ENCODE peak calls at places on chromosome 9, in eight cellular contexts. One of them, this sample, is unnamed.

GRCh38 chr9:22682536-22683392 is 236.1 kb downstream of the DMRTA1 start:
- DNase-seq in adrenal gland: no peak
- DNase-seq in cardiac muscle cell: no peak
- DNase-seq in transverse colon: no peak
- DNase-seq in brain microvascular endothelial cell: no peak
- DNase-seq in keratinocyte: no peak
- DNase-seq in suprapubic skin: no peak
- DNase-seq in A673: no peak
- DNase-seq in this sample: no peak

GRCh38 chr9:37902804-37903580 is 935 bp downstream of the SLC25A51 start:
- DNase-seq in transverse colon: no peak
- DNase-seq in suprapubic skin: peak; percentile 7
- DNase-seq in adrenal gland: no peak
- DNase-seq in brain microvascular endothelial cell: peak; percentile 50
- DNase-seq in cardiac muscle cell: no peak
- DNase-seq in A673: peak; percentile 15
- DNase-seq in keratinocyte: no peak
- DNase-seq in this sample: no peak

GRCh38 chr9:79287881-79288280 is 283.9 kb upstream of the TLE4 start:
- DNase-seq in brain microvascular endothelial cell: no peak
- DNase-seq in transverse colon: no peak
- DNase-seq in A673: no peak
- DNase-seq in keratinocyte: no peak
- DNase-seq in adrenal gland: no peak
- DNase-seq in suprapubic skin: no peak
- DNase-seq in cardiac muscle cell: no peak
- DNase-seq in this sample: no peak

GRCh38 chr9:16158063-16158462 is 605.2 kb downstream of the CCDC171 start:
- DNase-seq in suprapubic skin: no peak
- DNase-seq in transverse colon: no peak
- DNase-seq in cardiac muscle cell: no peak
- DNase-seq in A673: no peak
- DNase-seq in adrenal gland: no peak
- DNase-seq in keratinocyte: no peak
- DNase-seq in brain microvascular endothelial cell: no peak
- DNase-seq in this sample: no peak

GRCh38 chr9:38687389-38687842 is 32.5 kb downstream of the FAM240B start:
- DNase-seq in transverse colon: peak; percentile 82
- DNase-seq in A673: no peak
- DNase-seq in suprapubic skin: no peak
- DNase-seq in adrenal gland: peak; percentile 50
- DNase-seq in brain microvascular endothelial cell: no peak
- DNase-seq in keratinocyte: peak; percentile 19
- DNase-seq in cardiac muscle cell: no peak
- DNase-seq in this sample: peak; percentile 21

GRCh38 chr9:129624168-129624759 is 1.7 kb upstream of the NTMT1 start:
- DNase-seq in brain microvascular endothelial cell: peak; percentile 57
- DNase-seq in adrenal gland: peak; percentile 59
- DNase-seq in A673: peak; percentile 75
- DNase-seq in transverse colon: peak; percentile 66
- DNase-seq in keratinocyte: no peak
- DNase-seq in cardiac muscle cell: peak; percentile 76
- DNase-seq in suprapubic skin: no peak
- DNase-seq in this sample: no peak

GRCh38 chr9:6893350-6894131 is 135.8 kb downstream of the KDM4C start:
- DNase-seq in adrenal gland: no peak
- DNase-seq in A673: peak; percentile 26
- DNase-seq in cardiac muscle cell: no peak
- DNase-seq in keratinocyte: no peak
- DNase-seq in brain microvascular endothelial cell: no peak
- DNase-seq in suprapubic skin: no peak
- DNase-seq in transverse colon: no peak
- DNase-seq in this sample: no peak

GRCh38 chr9:79537838-79538237 is 33.9 kb upstream of the TLE4 start:
- DNase-seq in transverse colon: no peak
- DNase-seq in keratinocyte: no peak
- DNase-seq in brain microvascular endothelial cell: no peak
- DNase-seq in suprapubic skin: no peak
- DNase-seq in A673: no peak
- DNase-seq in adrenal gland: no peak
- DNase-seq in cardiac muscle cell: no peak
- DNase-seq in this sample: no peak

GRCh38 chr9:801399-802071 is 40.0 kb upstream of the DMRT1 start:
- DNase-seq in cardiac muscle cell: no peak
- DNase-seq in A673: peak; percentile 43
- DNase-seq in suprapubic skin: peak; percentile 16
- DNase-seq in adrenal gland: no peak
- DNase-seq in brain microvascular endothelial cell: peak; percentile 73
- DNase-seq in transverse colon: no peak
- DNase-seq in keratinocyte: peak; percentile 15
- DNase-seq in this sample: no peak

GRCh38 chr9:70079364-70080103 is 35.9 kb downstream of the MAMDC2 start:
- DNase-seq in cardiac muscle cell: no peak
- DNase-seq in brain microvascular endothelial cell: no peak
- DNase-seq in adrenal gland: no peak
- DNase-seq in keratinocyte: no peak
- DNase-seq in transverse colon: no peak
- DNase-seq in A673: no peak
- DNase-seq in suprapubic skin: no peak
- DNase-seq in this sample: peak; percentile 44

GRCh38 chr9:79574166-79574565 is 2.4 kb downstream of the TLE4 start:
- DNase-seq in adrenal gland: no peak
- DNase-seq in A673: no peak
- DNase-seq in transverse colon: no peak
- DNase-seq in keratinocyte: no peak
- DNase-seq in cardiac muscle cell: no peak
- DNase-seq in brain microvascular endothelial cell: no peak
- DNase-seq in suprapubic skin: no peak
- DNase-seq in this sample: no peak

GRCh38 chr9:131454028-131454427 is 48.7 kb upstream of the POMT1 start:
- DNase-seq in transverse colon: no peak
- DNase-seq in adrenal gland: no peak
- DNase-seq in keratinocyte: no peak
- DNase-seq in suprapubic skin: no peak
- DNase-seq in cardiac muscle cell: no peak
- DNase-seq in brain microvascular endothelial cell: no peak
- DNase-seq in A673: no peak
- DNase-seq in this sample: no peak

GRCh38 chr9:117783828-117784227 is 79.6 kb downstream of the TLR4 start:
- DNase-seq in transverse colon: peak; percentile 18
- DNase-seq in cardiac muscle cell: no peak
- DNase-seq in A673: no peak
- DNase-seq in keratinocyte: no peak
- DNase-seq in adrenal gland: no peak
- DNase-seq in brain microvascular endothelial cell: no peak
- DNase-seq in suprapubic skin: no peak
- DNase-seq in this sample: no peak

GRCh38 chr9:126781186-126781585 is 23.7 kb upstream of the ZBTB43 start:
- DNase-seq in transverse colon: no peak
- DNase-seq in suprapubic skin: no peak
- DNase-seq in keratinocyte: no peak
- DNase-seq in brain microvascular endothelial cell: no peak
- DNase-seq in cardiac muscle cell: no peak
- DNase-seq in adrenal gland: no peak
- DNase-seq in A673: no peak
- DNase-seq in this sample: no peak

GRCh38 chr9:126773004-126773607 is 31.7 kb upstream of the ZBTB43 start:
- DNase-seq in adrenal gland: no peak
- DNase-seq in cardiac muscle cell: no peak
- DNase-seq in A673: peak; percentile 54
- DNase-seq in transverse colon: no peak
- DNase-seq in suprapubic skin: no peak
- DNase-seq in brain microvascular endothelial cell: no peak
- DNase-seq in keratinocyte: no peak
- DNase-seq in this sample: no peak

GRCh38 chr9:126781717-126782388 is 23.0 kb upstream of the ZBTB43 start:
- DNase-seq in keratinocyte: no peak
- DNase-seq in brain microvascular endothelial cell: peak; percentile 67
- DNase-seq in cardiac muscle cell: peak; percentile 93
- DNase-seq in adrenal gland: peak; percentile 79
- DNase-seq in suprapubic skin: peak; percentile 88
- DNase-seq in A673: peak; percentile 91
- DNase-seq in transverse colon: peak; percentile 84
- DNase-seq in this sample: peak; percentile 71

GRCh38 chr9:126775926-126776325 is 28.9 kb upstream of the ZBTB43 start:
- DNase-seq in transverse colon: no peak
- DNase-seq in cardiac muscle cell: no peak
- DNase-seq in adrenal gland: no peak
- DNase-seq in A673: no peak
- DNase-seq in brain microvascular endothelial cell: no peak
- DNase-seq in keratinocyte: no peak
- DNase-seq in suprapubic skin: no peak
- DNase-seq in this sample: no peak

GRCh38 chr9:126777733-126778132 is 27.1 kb upstream of the ZBTB43 start:
- DNase-seq in brain microvascular endothelial cell: no peak
- DNase-seq in keratinocyte: no peak
- DNase-seq in suprapubic skin: no peak
- DNase-seq in cardiac muscle cell: peak; percentile 31
- DNase-seq in A673: no peak
- DNase-seq in adrenal gland: no peak
- DNase-seq in transverse colon: no peak
- DNase-seq in this sample: no peak
- TF ChIP-seq CTCF in brain microvascular endothelial cell: peak; percentile 16
- TF ChIP-seq CTCF in keratinocyte: peak; percentile 49
- TF ChIP-seq CTCF in suprapubic skin: no peak
- TF ChIP-seq CTCF in cardiac muscle cell: no peak
- TF ChIP-seq CTCF in A673: no peak
- TF ChIP-seq CTCF in adrenal gland: no peak
- TF ChIP-seq CTCF in transverse colon: no peak
- TF ChIP-seq CTCF in this sample: no peak

DNA sequence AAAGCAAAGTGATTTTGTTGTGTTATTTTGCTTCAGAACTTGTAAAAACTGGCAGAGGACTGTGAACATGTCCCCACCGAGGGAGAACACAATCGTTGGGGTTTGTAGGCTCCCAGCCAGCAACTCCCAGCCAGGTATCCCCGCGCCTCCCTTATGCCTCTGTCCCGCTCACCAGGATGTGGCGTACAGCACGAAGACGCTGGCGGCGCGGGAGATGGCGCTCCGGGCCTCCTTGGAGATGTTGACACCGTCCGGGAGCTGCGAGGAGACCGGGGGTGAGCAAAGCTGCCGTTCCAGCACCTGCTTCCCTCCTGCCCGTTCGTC is 630 bp downstream of the POLE3 start:
- DNase-seq in transverse colon: no peak
- DNase-seq in cardiac muscle cell: no peak
- DNase-seq in brain microvascular endothelial cell: no peak
- DNase-seq in suprapubic skin: no peak
- DNase-seq in A673: no peak
- DNase-seq in keratinocyte: no peak
- DNase-seq in adrenal gland: no peak
- DNase-seq in this sample: no peak
- TF ChIP-seq CTCF in transverse colon: no peak
- TF ChIP-seq CTCF in cardiac muscle cell: no peak
- TF ChIP-seq CTCF in brain microvascular endothelial cell: peak; percentile 20
- TF ChIP-seq CTCF in suprapubic skin: no peak
- TF ChIP-seq CTCF in A673: no peak
- TF ChIP-seq CTCF in keratinocyte: no peak
- TF ChIP-seq CTCF in adrenal gland: no peak
- TF ChIP-seq CTCF in this sample: no peak

GRCh38 chr9:35401011-35401410 is 88.9 kb upstream of the RUSC2 start:
- DNase-seq in brain microvascular endothelial cell: no peak
- DNase-seq in keratinocyte: no peak
- DNase-seq in adrenal gland: no peak
- DNase-seq in A673: no peak
- DNase-seq in suprapubic skin: no peak
- DNase-seq in transverse colon: no peak
- DNase-seq in cardiac muscle cell: no peak
- DNase-seq in this sample: no peak

GRCh38 chr9:35407846-35408245 is 82.1 kb upstream of the RUSC2 start:
- DNase-seq in brain microvascular endothelial cell: no peak
- DNase-seq in keratinocyte: no peak
- DNase-seq in cardiac muscle cell: no peak
- DNase-seq in adrenal gland: no peak
- DNase-seq in A673: no peak
- DNase-seq in suprapubic skin: no peak
- DNase-seq in transverse colon: no peak
- DNase-seq in this sample: no peak

GRCh38 chr9:35406183-35406959 is 83.5 kb upstream of the RUSC2 start:
- DNase-seq in transverse colon: peak; percentile 27
- DNase-seq in suprapubic skin: no peak
- DNase-seq in A673: no peak
- DNase-seq in adrenal gland: no peak
- DNase-seq in cardiac muscle cell: peak; percentile 76
- DNase-seq in keratinocyte: no peak
- DNase-seq in brain microvascular endothelial cell: no peak
- DNase-seq in this sample: peak; percentile 70
- TF ChIP-seq CTCF in transverse colon: no peak
- TF ChIP-seq CTCF in suprapubic skin: no peak
- TF ChIP-seq CTCF in A673: no peak
- TF ChIP-seq CTCF in adrenal gland: no peak
- TF ChIP-seq CTCF in cardiac muscle cell: peak; percentile 4
- TF ChIP-seq CTCF in keratinocyte: no peak
- TF ChIP-seq CTCF in brain microvascular endothelial cell: no peak
- TF ChIP-seq CTCF in this sample: no peak

GRCh38 chr9:88831783-88832407 is 159.4 kb upstream of the S1PR3 start:
- DNase-seq in keratinocyte: no peak
- DNase-seq in cardiac muscle cell: peak; percentile 28
- DNase-seq in adrenal gland: no peak
- DNase-seq in brain microvascular endothelial cell: no peak
- DNase-seq in transverse colon: no peak
- DNase-seq in suprapubic skin: no peak
- DNase-seq in A673: no peak
- DNase-seq in this sample: no peak

GRCh38 chr9:88833946-88834345 is 157.3 kb upstream of the S1PR3 start:
- DNase-seq in A673: no peak
- DNase-seq in cardiac muscle cell: no peak
- DNase-seq in suprapubic skin: no peak
- DNase-seq in brain microvascular endothelial cell: no peak
- DNase-seq in adrenal gland: no peak
- DNase-seq in keratinocyte: no peak
- DNase-seq in transverse colon: no peak
- DNase-seq in this sample: no peak

GRCh38 chr9:88835772-88836171 is 155.5 kb upstream of the S1PR3 start:
- DNase-seq in brain microvascular endothelial cell: no peak
- DNase-seq in adrenal gland: no peak
- DNase-seq in cardiac muscle cell: no peak
- DNase-seq in A673: peak; percentile 95
- DNase-seq in transverse colon: no peak
- DNase-seq in suprapubic skin: no peak
- DNase-seq in keratinocyte: no peak
- DNase-seq in this sample: no peak

GRCh38 chr9:88837731-88838130 is 153.5 kb upstream of the S1PR3 start:
- DNase-seq in A673: no peak
- DNase-seq in cardiac muscle cell: no peak
- DNase-seq in suprapubic skin: no peak
- DNase-seq in transverse colon: no peak
- DNase-seq in brain microvascular endothelial cell: no peak
- DNase-seq in adrenal gland: no peak
- DNase-seq in keratinocyte: no peak
- DNase-seq in this sample: no peak

DNA sequence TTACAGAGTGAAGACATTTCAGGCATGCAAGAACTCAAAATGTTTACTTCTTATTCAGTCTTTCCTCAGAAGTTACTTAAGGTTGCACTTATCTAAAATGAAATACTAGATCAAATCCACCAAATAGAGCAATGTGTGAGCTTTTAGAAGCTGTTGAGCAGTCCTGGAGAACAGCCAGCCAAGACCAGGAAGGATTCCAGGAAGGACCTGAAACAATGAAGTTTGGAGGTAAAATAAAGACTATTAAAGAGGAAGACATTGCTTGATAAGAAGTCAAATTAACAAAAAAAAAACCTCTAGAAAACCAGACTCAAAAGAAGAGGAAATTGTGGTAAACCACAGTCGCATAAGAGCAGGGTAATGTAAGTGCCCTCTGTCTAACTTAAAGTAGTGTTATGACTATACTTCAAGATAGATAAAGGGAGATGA is 156.2 kb upstream of the S1PR3 start:
- DNase-seq in keratinocyte: no peak
- DNase-seq in suprapubic skin: no peak
- DNase-seq in brain microvascular endothelial cell: peak; percentile 55
- DNase-seq in adrenal gland: no peak
- DNase-seq in A673: peak; percentile 82
- DNase-seq in cardiac muscle cell: no peak
- DNase-seq in transverse colon: no peak
- DNase-seq in this sample: no peak
- TF ChIP-seq CTCF in keratinocyte: no peak
- TF ChIP-seq CTCF in suprapubic skin: no peak
- TF ChIP-seq CTCF in brain microvascular endothelial cell: no peak
- TF ChIP-seq CTCF in adrenal gland: no peak
- TF ChIP-seq CTCF in A673: no peak
- TF ChIP-seq CTCF in cardiac muscle cell: no peak
- TF ChIP-seq CTCF in transverse colon: no peak
- TF ChIP-seq CTCF in this sample: no peak

This sample was measured in ovary.